ENCODE peak calls at places on chromosome 11, in six cellular contexts. One of them, this sample, is unnamed.

GRCh38 chr11:10386361-10386760 is 68.7 kb upstream of the AMPD3 start:
- DNase-seq in fibroblast of lung: no peak
- DNase-seq in neural progenitor cell: no peak
- DNase-seq in iPS-NIHi11: no peak
- DNase-seq in stimulated activated CD4-positive, alpha-beta T cell treated with anti-CD3 and anti-CD28 coated beads, Interleukin-12 subunit alpha, Interleukin-12 subunit beta, amount 100 ng/mL, for 48 hours: no peak
- DNase-seq in HS-5: no peak
- DNase-seq in this sample: no peak

GRCh38 chr11:18778468-18778867 is 13.1 kb downstream of the PTPN5 start:
- DNase-seq in stimulated activated CD4-positive, alpha-beta T cell treated with anti-CD3 and anti-CD28 coated beads, Interleukin-12 subunit alpha, Interleukin-12 subunit beta, amount 100 ng/mL, for 48 hours: no peak
- DNase-seq in HS-5: no peak
- DNase-seq in fibroblast of lung: no peak
- DNase-seq in neural progenitor cell: no peak
- DNase-seq in iPS-NIHi11: no peak
- DNase-seq in this sample: no peak

GRCh38 chr11:32562839-32563599 is 20.6 kb upstream of the EIF3M start:
- DNase-seq in iPS-NIHi11: no peak
- DNase-seq in neural progenitor cell: no peak
- DNase-seq in fibroblast of lung: peak
- DNase-seq in HS-5: no peak
- DNase-seq in stimulated activated CD4-positive, alpha-beta T cell treated with anti-CD3 and anti-CD28 coated beads, Interleukin-12 subunit alpha, Interleukin-12 subunit beta, amount 100 ng/mL, for 48 hours: no peak
- DNase-seq in this sample: no peak

GRCh38 chr11:72676874-72677341 is 2.7 kb upstream of the PDE2A start:
- DNase-seq in stimulated activated CD4-positive, alpha-beta T cell treated with anti-CD3 and anti-CD28 coated beads, Interleukin-12 subunit alpha, Interleukin-12 subunit beta, amount 100 ng/mL, for 48 hours: peak
- DNase-seq in fibroblast of lung: peak
- DNase-seq in neural progenitor cell: peak
- DNase-seq in HS-5: no peak
- DNase-seq in iPS-NIHi11: peak
- DNase-seq in this sample: peak

GRCh38 chr11:44534215-44534711 is 31.2 kb upstream of the CD82 start:
- DNase-seq in stimulated activated CD4-positive, alpha-beta T cell treated with anti-CD3 and anti-CD28 coated beads, Interleukin-12 subunit alpha, Interleukin-12 subunit beta, amount 100 ng/mL, for 48 hours: no peak
- DNase-seq in fibroblast of lung: no peak
- DNase-seq in HS-5: no peak
- DNase-seq in neural progenitor cell: no peak
- DNase-seq in iPS-NIHi11: no peak
- DNase-seq in this sample: no peak

GRCh38 chr11:128776434-128777284 is 82.8 kb downstream of the FLI1 start:
- DNase-seq in neural progenitor cell: peak
- DNase-seq in HS-5: no peak
- DNase-seq in iPS-NIHi11: peak
- DNase-seq in fibroblast of lung: peak
- DNase-seq in stimulated activated CD4-positive, alpha-beta T cell treated with anti-CD3 and anti-CD28 coated beads, Interleukin-12 subunit alpha, Interleukin-12 subunit beta, amount 100 ng/mL, for 48 hours: no peak
- DNase-seq in this sample: peak

GRCh38 chr11:86360775-86361395 is 13.8 kb upstream of the CCDC81 start:
- DNase-seq in neural progenitor cell: peak
- DNase-seq in stimulated activated CD4-positive, alpha-beta T cell treated with anti-CD3 and anti-CD28 coated beads, Interleukin-12 subunit alpha, Interleukin-12 subunit beta, amount 100 ng/mL, for 48 hours: no peak
- DNase-seq in HS-5: peak
- DNase-seq in fibroblast of lung: peak
- DNase-seq in iPS-NIHi11: peak
- DNase-seq in this sample: peak

GRCh38 chr11:117195208-117195607 is 4.0 kb upstream of the TAGLN start:
- DNase-seq in iPS-NIHi11: no peak
- DNase-seq in fibroblast of lung: no peak
- DNase-seq in stimulated activated CD4-positive, alpha-beta T cell treated with anti-CD3 and anti-CD28 coated beads, Interleukin-12 subunit alpha, Interleukin-12 subunit beta, amount 100 ng/mL, for 48 hours: no peak
- DNase-seq in HS-5: no peak
- DNase-seq in neural progenitor cell: no peak
- DNase-seq in this sample: no peak

GRCh38 chr11:12287374-12288211 is 89.8 kb upstream of the PARVA start:
- DNase-seq in HS-5: peak
- DNase-seq in neural progenitor cell: peak
- DNase-seq in fibroblast of lung: peak
- DNase-seq in iPS-NIHi11: peak
- DNase-seq in stimulated activated CD4-positive, alpha-beta T cell treated with anti-CD3 and anti-CD28 coated beads, Interleukin-12 subunit alpha, Interleukin-12 subunit beta, amount 100 ng/mL, for 48 hours: no peak
- DNase-seq in this sample: peak